ENCODE peak calls at places on chromosomes 1 and 21, in six cellular contexts. P is epithelial cell of prostate; I is substantia nigra; L is CMK; J is stimulated activated CD4-positive, alpha-beta T cell treated with anti-CD3 and anti-CD28 coated beads, Interleukin-1b, Interleukin-23, amount 100 ng/mL, for 4 hours; B is skeletal muscle cell. H is an unnamed sample.

GRCh38 chr1:27360159-27361043 is 6.4 kb downstream of the MAP3K6 start:
- DNase-seq in B (no peak), J (peak; percentile 43), I (peak; percentile 18), L (no peak), P (no peak), H (no peak)

GRCh38 chr1:182299728-182300581 is 91.6 kb downstream of the GLUL start:
- DNase-seq in L (peak; percentile 100), J (no peak), B (no peak), I (peak; percentile 15), P (no peak), H (no peak)

GRCh38 chr1:42838482-42839190 is 7.8 kb upstream of the ZNF691 start:
- DNase-seq in L (no peak), I (no peak), P (no peak), J (no peak), B (no peak), H (no peak)

GRCh38 chr1:153626929-153627796 is at the start of gene S100A13:
- DNase-seq in I (peak; percentile 80), B (peak; percentile 81), P (peak; percentile 41), J (no peak), L (no peak), H (no peak)

GRCh38 chr1:119962296-119962968 is 66.1 kb upstream of the ADAM30 start:
- DNase-seq in J (no peak), B (no peak), I (no peak), P (no peak), L (no peak), H (no peak)

GRCh38 chr1:13784971-13785370 is 85.0 kb downstream of the PRDM2 start:
- DNase-seq in P (no peak), I (no peak), J (no peak), L (no peak), B (no peak), H (no peak)

GRCh38 chr1:169250795-169251194 is 116.8 kb downstream of the NME7 start:
- DNase-seq in J (no peak), B (no peak), P (no peak), I (no peak), L (no peak), H (no peak)

GRCh38 chr1:102742426-102742825 is 365.9 kb downstream of the COL11A1 start:
- DNase-seq in L (no peak), J (no peak), P (no peak), B (no peak), I (no peak), H (no peak)

GRCh38 chr1:31587720-31588423 is 11.6 kb downstream of the TINAGL1 start:
- DNase-seq in J (peak; percentile 36), L (peak; percentile 39), I (peak; percentile 25), P (no peak), B (no peak), H (no peak)

GRCh38 chr1:24605534-24606295 is 37.4 kb upstream of the SRRM1 start:
- DNase-seq in B (no peak), P (no peak), L (no peak), I (no peak), J (no peak), H (no peak)

GRCh38 chr1:92784051-92784638 is 763 bp downstream of the EVI5 start:
- DNase-seq in J (peak; percentile 5), P (no peak), B (no peak), L (no peak), I (peak; percentile 32), H (no peak)

GRCh38 chr1:193283026-193283425 is 96.6 kb upstream of the B3GALT2 start:
- DNase-seq in J (no peak), L (no peak), I (no peak), B (peak; percentile 49), P (no peak), H (no peak)

GRCh38 chr1:72006092-72006491 is 276.2 kb downstream of the NEGR1 start:
- DNase-seq in J (no peak), B (no peak), L (no peak), I (no peak), P (no peak), H (no peak)

GRCh38 chr1:214187152-214187900 is 93.6 kb upstream of the SMYD2 start:
- DNase-seq in J (no peak), L (no peak), I (no peak), P (no peak), B (no peak), H (no peak)

GRCh38 chr1:170714163-170714562 is 50.2 kb downstream of the PRRX1 start:
- DNase-seq in B (no peak), P (no peak), I (no peak), J (no peak), L (no peak), H (no peak)

GRCh38 chr1:24952413-24952841 is 22.4 kb upstream of the RUNX3 start:
- DNase-seq in P (no peak), B (no peak), J (no peak), L (no peak), I (no peak), H (peak; percentile 40)

GRCh38 chr1:38834221-38834782 is 25.3 kb downstream of the RRAGC start:
- DNase-seq in P (no peak), B (no peak), I (no peak), J (no peak), L (no peak), H (no peak)

GRCh38 chr1:227174136-227174535 is 144.2 kb downstream of the CDC42BPA start:
- DNase-seq in L (no peak), B (no peak), P (no peak), J (no peak), I (no peak), H (no peak)

GRCh38 chr1:77905603-77906002 is 17.2 kb downstream of the NEXN start:
- DNase-seq in B (no peak), L (no peak), I (no peak), P (no peak), J (no peak), H (no peak)

GRCh38 chr21:29315155-29315749 is 16.5 kb downstream of the BACH1 start:
- DNase-seq in J (no peak), L (no peak), I (no peak), B (no peak), P (no peak), H (no peak)

GRCh38 chr1:81681570-81681969 is 119.2 kb upstream of the ADGRL2 start:
- DNase-seq in B (no peak), L (no peak), P (peak; percentile 73), J (no peak), I (no peak), H (no peak)

GRCh38 chr1:16326833-16327404 is 25.4 kb downstream of the FBXO42 start:
- DNase-seq in I (no peak), L (no peak), J (no peak), P (no peak), B (no peak), H (no peak)

GRCh38 chr21:45613396-45613795 is 30.1 kb upstream of the PCBP3 start:
- DNase-seq in P (no peak), L (no peak), J (no peak), B (no peak), I (no peak), H (no peak)

GRCh38 chr1:160325252-160325651 is 17.8 kb downstream of the COPA start:
- DNase-seq in I (no peak), L (no peak), P (no peak), J (no peak), B (no peak), H (no peak)

GRCh38 chr21:37829043-37829442 is 87.2 kb downstream of the KCNJ6 start:
- DNase-seq in L (no peak), B (no peak), J (no peak), P (no peak), I (no peak), H (no peak)

GRCh38 chr1:93977546-93977945 is 68.3 kb upstream of the GCLM start:
- DNase-seq in J (no peak), B (peak; percentile 48), P (peak; percentile 39), L (no peak), I (no peak), H (no peak)

GRCh38 chr21:31850886-31851285 is 21.9 kb upstream of the HUNK start:
- DNase-seq in J (no peak), P (no peak), I (no peak), L (no peak), B (no peak), H (no peak)

H was measured in keratinocyte.